ENCODE peak calls at places on chromosomes 13 and 19, in nine cellular contexts. F, A, Z, T, L, B, Y, I and G are unnamed samples. For H3K4me1, the result is how much of the 10 kb centered on the place peaks cover.

GRCh38 chr19:30064776-30065494 is 122.9 kb downstream of the URI1 start:
- DNase-seq in T (peak), I (no peak), Y (no peak), Z (no peak), F (no peak), A (no peak), L (no peak), B (no peak), G (no peak)

GRCh38 chr19:39327318-39327717 is 6.7 kb upstream of the LRFN1 start:
- DNase-seq in B (no peak), F (no peak), T (no peak), Y (no peak), Z (no peak), L (no peak), A (no peak), I (no peak), G (no peak)

GRCh38 chr19:39843919-39844793 is 2.0 kb downstream of the FBL start:
- DNase-seq in B (no peak), A (no peak), T (no peak), F (no peak), I (peak), Y (peak), Z (no peak), L (no peak), G (no peak)

GRCh38 chr13:59112375-59112774 is 1051.4 kb downstream of the DIAPH3 start:
- DNase-seq in B (no peak), A (no peak), F (no peak), Y (peak), Z (no peak), T (peak), I (peak), L (no peak), G (no peak)

GRCh38 chr19:6423499-6424189 is 967 bp downstream of the KHSRP start:
- DNase-seq in B (no peak), T (peak), A (no peak), F (peak), I (peak), Z (no peak), L (no peak), Y (peak), G (peak)

GRCh38 chr13:39876258-39876657 is 220.8 kb downstream of the COG6 start:
- DNase-seq in A (no peak), I (peak), Z (no peak), T (no peak), F (no peak), B (no peak), L (no peak), Y (peak), G (no peak)

GRCh38 chr19:15138427-15138826 is 31.2 kb downstream of the SYDE1 start:
- DNase-seq in I (peak), L (no peak), A (no peak), Y (no peak), B (no peak), T (no peak), F (no peak), Z (no peak), G (no peak)

GRCh38 chr19:51090471-51090870 is 7.8 kb upstream of the KLK14 start:
- DNase-seq in T (no peak), B (no peak), Y (no peak), Z (no peak), I (no peak), L (no peak), A (no peak), F (no peak), G (no peak)

GRCh38 chr19:54684537-54684936 is 21.8 kb downstream of the LILRB4 start:
- DNase-seq in Y (no peak), T (no peak), B (no peak), A (no peak), L (no peak), F (no peak), I (no peak), Z (no peak), G (no peak)

GRCh38 chr13:68608147-68608546 is 1378.0 kb upstream of the PCDH9 start:
- DNase-seq in B (no peak), T (no peak), Z (no peak), Y (no peak), F (no peak), L (no peak), I (no peak), A (no peak), G (no peak)

GRCh38 chr13:89061821-89062220 is 1390.7 kb downstream of the SLITRK5 start:
- DNase-seq in L (no peak), Y (no peak), B (no peak), F (no peak), I (no peak), T (peak), A (no peak), Z (no peak), G (no peak)

GRCh38 chr19:7263066-7263465 is 31.1 kb downstream of the INSR start:
- DNase-seq in L (no peak), T (no peak), Z (no peak), I (no peak), A (no peak), B (no peak), Y (no peak), F (no peak), G (no peak)

GRCh38 chr13:99980201-99981114 is 1.1 kb upstream of the ZIC2 start:
- DNase-seq in I (peak), L (no peak), T (peak), F (no peak), Y (peak), Z (peak), A (peak), B (no peak), G (peak)

GRCh38 chr13:40790232-40790631 is 821 bp downstream of the SLC25A15 start:
- DNase-seq in F (no peak), I (no peak), L (no peak), A (no peak), Z (no peak), B (no peak), Y (no peak), T (no peak), G (no peak)

GRCh38 chr19:6056801-6057650 is 53.3 kb downstream of the RFX2 start:
- DNase-seq in I (peak), Z (peak), A (no peak), F (peak), T (peak), L (peak), B (peak), Y (peak), G (peak)

GRCh38 chr19:858868-859843 is at the start of gene CFD:
- DNase-seq in F (no peak), B (peak), T (peak), A (no peak), I (no peak), L (no peak), Y (no peak), Z (no peak), G (no peak)

GRCh38 chr19:10424011-10424637 is 3.8 kb downstream of the PDE4A start:
- DNase-seq in T (peak), Y (peak), B (peak), L (no peak), A (peak), F (peak), Z (peak), I (peak), G (peak)

GRCh38 chr19:5131031-5131865 is 162.3 kb downstream of the KDM4B start:
- DNase-seq in B (no peak), T (peak), Z (no peak), L (no peak), F (no peak), A (no peak), I (no peak), Y (no peak), G (no peak)

GRCh38 chr19:4051175-4052101 is 15.3 kb downstream of the ZBTB7A start:
- DNase-seq in A (peak), T (peak), F (no peak), L (no peak), Z (no peak), I (peak), Y (no peak), B (no peak), G (no peak)

GRCh38 chr13:36745436-36745835 is 71.6 kb downstream of the SERTM1 start:
- DNase-seq in Y (no peak), Z (no peak), T (no peak), F (no peak), I (no peak), A (no peak), L (no peak), B (no peak), G (no peak)

GRCh38 chr19:1567116-1567847 is 843 bp downstream of the MEX3D start:
- DNase-seq in A (no peak), B (peak), T (peak), Y (peak), I (no peak), Z (no peak), L (no peak), F (peak), G (no peak)

GRCh38 chr19:30089086-30089665 is 147.1 kb downstream of the URI1 start:
- DNase-seq in T (no peak), Y (no peak), I (no peak), A (peak), B (no peak), L (no peak), Z (no peak), F (no peak), G (no peak)

GRCh38 chr19:32818536-32818935 is 51.0 kb downstream of the SLC7A9 start:
- DNase-seq in T (no peak), L (no peak), Z (no peak), I (no peak), A (no peak), F (no peak), B (no peak), Y (no peak), G (no peak)

GRCh38 chr13:45055902-45056648 is 64.2 kb upstream of the GTF2F2 start:
- DNase-seq in Y (no peak), Z (no peak), L (no peak), F (peak), A (no peak), T (peak), I (peak), B (no peak), G (no peak)

GRCh38 chr13:28494861-28495585 is at the start of gene FLT1:
- DNase-seq in T (no peak), B (peak), A (peak), I (peak), L (no peak), Z (no peak), F (no peak), Y (peak), G (peak)

GRCh38 chr19:19461671-19462622 is 53.4 kb downstream of the TSSK6 start:
- DNase-seq in Z (peak), T (peak), F (peak), L (no peak), B (peak), Y (peak), A (peak), I (no peak), G (peak)

GRCh38 chr19:11482384-11483050 is 1.7 kb upstream of the ELAVL3 start:
- DNase-seq in I (peak), Z (peak), B (peak), L (peak), A (peak), F (peak), Y (peak), T (peak), G (peak)

GRCh38 chr19:11480081-11480926 is 542 bp downstream of the ELAVL3 start:
- DNase-seq in L (no peak), B (no peak), Z (no peak), T (no peak), A (no peak), F (no peak), I (no peak), Y (no peak), G (no peak)

GRCh38 chr19:11480927-11481776 is at the start of gene ELAVL3:
- DNase-seq in Z (no peak), L (no peak), F (no peak), T (no peak), A (no peak), I (no peak), Y (no peak), B (no peak), G (no peak)

GRCh38 chr19:11483176-11484111 is 2.6 kb upstream of the ELAVL3 start:
- DNase-seq in Y (no peak), I (no peak), T (no peak), Z (no peak), B (no peak), F (no peak), A (no peak), L (no peak), G (no peak)

DNA sequence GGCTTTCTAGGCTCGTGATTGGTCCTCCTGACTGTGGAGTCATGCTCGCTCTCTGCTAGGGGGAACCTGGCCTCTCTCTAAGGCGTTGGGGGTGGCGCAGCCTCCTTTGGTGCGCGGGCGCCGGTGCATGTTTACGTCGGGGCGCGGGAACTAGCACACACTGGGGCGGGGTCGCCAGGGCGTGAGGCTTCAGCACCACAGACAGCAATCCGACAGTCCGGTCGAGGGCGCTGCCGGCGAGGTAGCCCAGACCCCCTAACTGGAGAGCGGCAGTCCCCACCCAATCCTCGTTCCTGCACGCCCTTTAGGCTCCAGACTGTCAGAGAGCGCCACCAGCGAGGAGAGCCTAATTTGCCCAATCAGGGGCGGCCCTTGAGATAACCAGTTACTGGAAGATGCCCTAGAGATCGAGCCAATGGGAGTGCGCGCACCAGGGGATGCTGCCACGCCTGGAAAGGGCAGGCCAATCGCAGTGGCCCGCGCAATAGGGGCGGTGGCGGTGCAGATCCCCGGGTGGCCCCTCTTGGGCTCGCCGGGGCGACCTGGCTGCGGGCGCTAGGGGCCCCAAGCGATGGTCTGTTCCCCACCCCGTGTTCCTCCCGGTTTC is 1.0 kb upstream of the ELAVL3 start:
- DNase-seq in Y (peak), F (no peak), B (peak), A (peak), Z (peak), T (peak), I (peak), L (no peak), G (peak)
- H3K27ac ChIP-seq in Y (no peak), F (no peak), B (no peak), A (no peak), Z (no peak), T (no peak), I (no peak), L (peak), G (no peak)

GRCh38 chr19:38033658-38034150 is 126.7 kb downstream of the SIPA1L3 start:
- DNase-seq in T (peak), Z (no peak), B (no peak), Y (no peak), A (no peak), F (no peak), I (no peak), L (no peak), G (no peak)

GRCh38 chr19:38037151-38037611 is 130.2 kb downstream of the SIPA1L3 start:
- DNase-seq in B (peak), T (no peak), L (no peak), Z (no peak), F (no peak), Y (no peak), A (no peak), I (no peak), G (peak)

GRCh38 chr19:38034153-38034835 is 127.3 kb downstream of the SIPA1L3 start:
- DNase-seq in A (no peak), F (no peak), Y (no peak), Z (no peak), I (peak), L (no peak), T (peak), B (no peak), G (no peak)

GRCh38 chr19:38036707-38037106 is 129.7 kb downstream of the SIPA1L3 start:
- DNase-seq in T (no peak), B (no peak), A (no peak), I (no peak), Y (no peak), L (no peak), F (no peak), Z (no peak), G (no peak)

GRCh38 chr19:38035515-38036495 is 128.8 kb downstream of the SIPA1L3 start:
- DNase-seq in L (no peak), Z (no peak), T (no peak), A (no peak), I (peak), F (peak), Y (no peak), B (peak), G (peak)
- H3K4me1 ChIP-seq in L (under half), Z (under half), T (under half), A (under half), I (under half), F (under half), Y (under half), B (under half), G (under half)

GRCh38 chr19:17419491-17420266 is at the start of gene MVB12A:
- DNase-seq in L (peak), F (peak), Z (peak), T (peak), I (peak), B (peak), A (peak), Y (peak), G (peak)
- TF ChIP-seq POLR2A in L (no peak), F (peak), Z (peak), T (no peak), I (peak), B (no peak), A (peak), Y (peak), G (no peak)

GRCh38 chr13:46136688-46137087 is 31.9 kb upstream of the CPB2 start:
- DNase-seq in A (no peak), Y (no peak), F (no peak), I (no peak), T (no peak), B (no peak), L (no peak), Z (no peak), G (no peak)

GRCh38 chr13:46142692-46143238 is 37.9 kb upstream of the CPB2 start:
- DNase-seq in I (no peak), Z (no peak), B (no peak), T (no peak), F (no peak), A (no peak), Y (no peak), L (no peak), G (no peak)

GRCh38 chr13:46143239-46143701 is 38.4 kb upstream of the CPB2 start:
- DNase-seq in I (no peak), Z (peak), A (no peak), B (no peak), Y (no peak), F (no peak), L (no peak), T (no peak), G (no peak)

GRCh38 chr13:46137627-46138026 is 32.8 kb upstream of the CPB2 start:
- DNase-seq in A (no peak), I (no peak), Y (no peak), F (no peak), T (no peak), Z (no peak), L (no peak), B (no peak), G (no peak)

GRCh38 chr13:46140044-46140443 is 35.2 kb upstream of the CPB2 start:
- DNase-seq in A (no peak), T (no peak), Z (no peak), I (no peak), B (no peak), F (no peak), L (no peak), Y (no peak), G (no peak)
- H3K27ac ChIP-seq in A (no peak), T (no peak), Z (peak), I (no peak), B (no peak), F (no peak), L (no peak), Y (no peak), G (no peak)

GRCh38 chr13:51422484-51422883 is 30.4 kb downstream of the INTS6 start:
- DNase-seq in Z (no peak), B (no peak), Y (no peak), F (no peak), I (no peak), L (no peak), T (no peak), A (no peak), G (no peak)
- H3K4me1 ChIP-seq in Z (under half), B (under half), Y (under half), F (under half), I (under half), L (under half), T (under half), A (under half), G (under half)